ENCODE peak calls at places on chromosome 14, in four cellular contexts. W is heart right ventricle, S is HFF-Myc, P is fibroblast of villous mesenchyme. Y is an unnamed sample.

GRCh38 chr14:81219821-81220487 is 805 bp downstream of the GTF2A1 start:
- DNase-seq in S (no peak), W (peak; percentile 53), P (peak; percentile 23), Y (no peak)

GRCh38 chr14:95597784-95598204 is 62.9 kb downstream of the GLRX5 start:
- DNase-seq in W (no peak), S (peak; percentile 9), P (peak; percentile 1), Y (no peak)

GRCh38 chr14:91258021-91258618 is 13.6 kb upstream of the GPR68 start:
- DNase-seq in W (no peak), S (no peak), P (peak; percentile 45), Y (no peak)

GRCh38 chr14:102499401-102500189 is 10.0 kb downstream of the ANKRD9 start:
- DNase-seq in W (peak; percentile 85), P (no peak), S (no peak), Y (no peak)

GRCh38 chr14:22737052-22737451 is 29.4 kb upstream of the OXA1L start:
- DNase-seq in P (no peak), W (no peak), S (no peak), Y (no peak)

GRCh38 chr14:72495668-72496067 is 398.2 kb downstream of the DPF3 start:
- DNase-seq in P (no peak), W (no peak), S (no peak), Y (no peak)

GRCh38 chr14:104196461-104197180 is 58.2 kb downstream of the KIF26A start:
- DNase-seq in W (no peak), P (no peak), S (no peak), Y (no peak)

GRCh38 chr14:103123634-103124500 is 606 bp downstream of the TNFAIP2 start:
- DNase-seq in W (peak; percentile 72), S (no peak), P (peak; percentile 58), Y (no peak)

GRCh38 chr14:103879118-103879569 is 31.8 kb upstream of the PPP1R13B start:
- DNase-seq in W (no peak), P (no peak), S (no peak), Y (no peak)

GRCh38 chr14:104220225-104221070 is 82.1 kb downstream of the KIF26A start:
- DNase-seq in S (no peak), P (no peak), W (no peak), Y (no peak)

GRCh38 chr14:75543258-75543657 is 21.0 kb downstream of the BATF start:
- DNase-seq in P (no peak), S (no peak), W (no peak), Y (no peak)
- H3K4me3 ChIP-seq in P (no peak overlapping the region), S (no peak overlapping the region), W (no peak overlapping the region), Y (no peak overlapping the region)

GRCh38 chr14:99040047-99040446 is 231.9 kb downstream of the BCL11B start:
- DNase-seq in W (no peak), S (no peak), P (no peak), Y (no peak)
- H3K4me3 ChIP-seq in W (no peak overlapping the region), S (no peak overlapping the region), P (no peak overlapping the region), Y (no peak overlapping the region)

GRCh38 chr14:47674546-47675238 is 713 bp downstream of the MDGA2 start:
- DNase-seq in S (no peak), W (no peak), P (no peak), Y (no peak)

GRCh38 chr14:47675489-47676300 is at the start of gene MDGA2:
- DNase-seq in W (no peak), P (no peak), S (no peak), Y (no peak)

GRCh38 chr14:47675239-47675488 is 241 bp downstream of the MDGA2 start:
- DNase-seq in W (no peak), S (no peak), P (no peak), Y (no peak)

GRCh38 chr14:47676301-47676617 is 854 bp upstream of the MDGA2 start:
- DNase-seq in P (no peak), S (no peak), W (no peak), Y (no peak)

DNA sequence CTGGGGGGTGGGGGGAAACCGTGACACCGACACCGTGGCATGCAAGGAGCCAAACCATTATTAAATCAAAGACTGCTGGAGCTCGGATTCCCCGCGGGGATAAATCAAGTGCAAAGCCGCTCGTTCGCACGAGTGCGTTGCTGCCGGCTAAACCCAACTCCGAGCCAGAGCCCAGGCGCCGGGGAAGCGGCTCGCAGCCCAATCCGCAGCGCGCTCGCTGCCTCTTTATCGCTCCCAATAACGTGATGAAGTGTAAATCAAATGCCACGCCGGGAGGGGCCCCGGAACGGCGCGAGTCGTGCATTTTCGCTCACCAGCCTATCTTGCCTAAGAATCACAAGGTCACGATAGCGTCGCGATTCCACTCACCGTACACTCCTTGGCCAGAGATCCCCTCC is 1.3 kb downstream of the MDGA2 start:
- DNase-seq in W (no peak), P (no peak), S (no peak), Y (no peak)
- H3K4me3 ChIP-seq in W (no peak overlapping the region), P (no peak overlapping the region), S (no peak overlapping the region), Y (no peak overlapping the region)

DNA sequence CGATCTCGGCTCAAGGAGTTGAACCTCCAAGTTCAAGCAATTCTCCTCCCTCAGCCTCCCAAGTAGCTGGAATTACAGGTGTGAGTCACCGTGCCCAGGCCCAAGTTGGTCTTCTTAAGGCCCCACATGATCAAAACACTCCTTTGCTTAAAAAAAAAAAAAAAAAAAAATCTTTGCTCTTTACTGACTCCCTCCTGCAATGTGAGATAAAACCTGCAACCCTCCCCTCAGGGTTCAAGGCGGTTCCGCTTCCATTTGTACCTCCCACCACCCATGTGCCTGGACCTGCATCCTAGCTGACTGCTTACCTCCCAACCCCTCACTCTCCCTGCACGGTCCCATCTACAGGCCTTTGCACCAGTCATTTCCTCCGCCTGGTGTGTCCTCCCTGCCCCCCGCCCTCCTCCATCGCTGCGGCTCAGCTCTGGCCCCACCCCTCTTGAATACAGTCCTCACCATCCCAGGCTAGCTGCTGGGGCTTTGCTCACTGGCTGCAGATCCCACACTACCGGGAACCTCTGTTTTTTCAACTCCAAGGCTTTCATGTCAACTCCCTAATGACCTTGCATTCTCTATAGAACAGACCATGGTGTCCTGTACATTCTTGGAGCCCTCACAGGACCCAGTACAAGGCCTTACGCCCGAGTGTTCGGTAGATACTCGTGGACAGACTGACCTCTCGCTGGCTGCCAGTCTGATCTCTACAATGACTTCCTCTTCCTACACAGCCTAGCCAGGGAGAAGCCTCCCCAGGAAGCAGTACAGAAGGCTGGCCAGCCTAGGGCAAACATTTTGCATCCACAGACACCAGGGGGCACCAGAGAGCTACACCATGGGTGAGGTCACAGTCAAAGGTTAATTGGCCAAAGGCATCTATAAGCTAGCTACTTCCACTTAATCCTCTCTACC is 14.2 kb upstream of the PNMA1 start:
- DNase-seq in S (peak; percentile 64), P (peak; percentile 84), W (peak; percentile 86), Y (no peak)
- H3K4me3 ChIP-seq in S (no peak overlapping the region), P (no peak overlapping the region), W (no peak overlapping the region), Y (no peak overlapping the region)

GRCh38 chr14:64929003-64929337 is 13.6 kb downstream of the GPX2 start:
- DNase-seq in P (no peak), S (no peak), W (no peak), Y (no peak)
- H3K4me3 ChIP-seq in P (no peak overlapping the region), S (no peak overlapping the region), W (no peak overlapping the region), Y (no peak overlapping the region)

DNA sequence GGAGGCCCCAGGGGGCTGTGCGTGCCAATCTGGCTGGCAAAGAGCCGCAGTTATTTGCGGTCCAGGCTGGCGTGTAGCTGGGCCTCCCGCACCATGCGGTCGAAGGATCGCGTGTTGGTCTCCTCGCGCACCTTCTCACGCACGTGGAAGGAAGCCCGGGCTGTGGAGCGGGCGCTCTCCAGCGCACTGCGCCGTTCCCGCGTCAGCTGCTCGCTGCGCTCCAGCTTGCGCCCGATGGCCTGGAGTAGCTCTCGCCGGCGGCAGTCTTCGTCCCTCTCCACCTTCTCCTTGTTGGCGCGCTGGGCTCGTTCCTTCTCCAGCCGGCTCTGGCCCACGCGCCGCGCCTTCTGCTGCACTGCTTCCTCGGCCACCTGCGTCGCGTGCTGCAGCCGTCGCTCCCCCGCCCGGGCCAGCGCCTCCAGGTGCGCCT is 3.2 kb downstream of the CCDC177 start:
- DNase-seq in S (no peak), P (no peak), W (no peak), Y (no peak)
- H3K4me3 ChIP-seq in S (no peak overlapping the region), P (no peak overlapping the region), W (peak overlapping the region; percentile 7), Y (peak overlapping the region; percentile 41)

DNA sequence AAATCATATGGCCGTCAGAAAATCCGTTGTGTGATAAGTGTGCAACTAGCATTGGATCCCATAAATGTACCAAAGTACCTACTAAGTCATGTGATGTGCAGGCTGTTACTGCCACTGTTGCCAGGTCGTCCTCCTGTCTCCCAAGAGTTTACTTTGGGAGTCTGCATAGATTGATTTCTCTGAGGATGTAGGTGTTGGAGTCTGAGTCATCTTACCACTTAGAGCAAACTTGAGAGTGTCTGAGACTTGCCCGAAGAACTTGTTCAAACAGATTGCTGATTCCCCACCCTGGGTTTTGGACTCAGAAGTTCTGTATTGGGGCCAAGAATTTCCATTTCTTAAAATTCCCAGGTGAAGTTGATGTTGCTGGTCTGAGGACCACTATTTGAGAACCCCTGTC is 11.4 kb downstream of the TMX1 start:
- DNase-seq in W (no peak), S (no peak), P (no peak), Y (no peak)
- H3K4me3 ChIP-seq in W (no peak overlapping the region), S (no peak overlapping the region), P (no peak overlapping the region), Y (no peak overlapping the region)

DNA sequence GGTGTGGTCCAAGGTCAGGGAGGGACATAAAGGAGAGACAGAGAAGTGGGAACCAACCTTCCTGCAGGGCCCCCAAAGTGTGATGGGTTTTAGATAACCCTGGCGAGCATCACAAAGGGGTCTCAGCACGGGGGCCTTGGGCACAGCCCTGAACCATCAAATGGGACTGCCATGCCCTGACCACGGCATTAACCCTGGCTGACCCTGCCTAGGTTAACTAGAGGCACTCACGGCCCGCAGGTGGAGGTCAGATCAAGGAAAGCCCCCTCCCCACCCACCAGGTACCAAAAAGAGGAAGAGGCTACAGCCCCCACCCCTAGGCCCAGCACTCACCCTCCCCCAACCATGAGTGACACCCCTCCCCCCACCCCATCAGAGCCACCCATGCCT is 42.4 kb downstream of the CCNK start:
- DNase-seq in S (no peak), W (no peak), P (no peak), Y (no peak)
- H3K4me3 ChIP-seq in S (no peak overlapping the region), W (no peak overlapping the region), P (no peak overlapping the region), Y (no peak overlapping the region)

DNA sequence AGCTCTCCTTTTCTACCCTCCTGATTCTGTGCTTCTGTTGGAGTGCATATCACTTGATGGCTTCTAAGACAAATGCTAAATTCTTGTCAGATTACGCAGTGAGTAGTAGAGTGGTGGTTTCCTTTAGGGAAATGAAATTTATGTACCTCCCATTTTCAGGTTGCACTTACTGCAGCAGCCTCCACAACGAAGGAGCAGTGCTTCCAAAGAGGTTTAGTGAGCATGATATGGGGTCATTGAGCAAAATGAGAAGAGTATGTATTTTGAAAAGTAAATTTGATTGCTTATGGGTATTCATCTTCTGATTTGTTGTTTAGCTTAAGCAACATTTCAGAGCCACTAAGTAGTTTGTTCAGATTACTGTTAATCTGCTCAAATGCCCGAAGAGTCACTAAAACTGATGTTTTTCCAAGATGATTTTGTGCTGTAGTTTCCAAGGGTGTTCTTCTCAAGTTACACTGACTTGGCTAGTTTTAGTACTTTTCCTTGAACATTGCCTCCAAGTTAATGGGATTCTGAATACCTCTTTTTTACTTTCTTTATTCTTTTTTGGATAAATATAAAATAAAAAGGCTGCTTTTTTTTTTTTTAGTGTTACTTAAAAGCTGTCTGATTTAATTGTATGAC is 493.7 kb downstream of the PCNX1 start:
- DNase-seq in S (no peak), P (no peak), W (no peak), Y (no peak)
- H3K4me3 ChIP-seq in S (no peak overlapping the region), P (no peak overlapping the region), W (no peak overlapping the region), Y (no peak overlapping the region)